ENCODE peak calls at places on chromosomes 12 and 14, in seven cellular contexts. One of them, this sample, is unnamed.
A peak's percentile ranks its signal among the peaks of the same experiment; 100 is the strongest.

GRCh38 chr14:54226558-54226957 is 170.2 kb upstream of the CDKN3 start:
- DNase-seq in right lobe of liver: no peak
- DNase-seq in psoas muscle: no peak
- DNase-seq in neuronal stem cell: no peak
- DNase-seq in IMR-90: no peak
- DNase-seq in neural progenitor cell: no peak
- DNase-seq in astrocyte: no peak
- DNase-seq in this sample: no peak

GRCh38 chr14:105941226-105942166 is 415.1 kb downstream of the TMEM121 start:
- DNase-seq in right lobe of liver: no peak
- DNase-seq in psoas muscle: no peak
- DNase-seq in neuronal stem cell: no peak
- DNase-seq in IMR-90: no peak
- DNase-seq in neural progenitor cell: no peak
- DNase-seq in astrocyte: no peak
- DNase-seq in this sample: no peak

GRCh38 chr14:88864198-88864597 is 39.7 kb downstream of the TTC8 start:
- DNase-seq in right lobe of liver: no peak
- DNase-seq in psoas muscle: no peak
- DNase-seq in neuronal stem cell: no peak
- DNase-seq in IMR-90: no peak
- DNase-seq in neural progenitor cell: no peak
- DNase-seq in astrocyte: no peak
- DNase-seq in this sample: no peak

GRCh38 chr12:62785941-62786559 is 148.9 kb downstream of the PPM1H start:
- DNase-seq in right lobe of liver: peak; percentile 42
- DNase-seq in psoas muscle: peak; percentile 43
- DNase-seq in neuronal stem cell: no peak
- DNase-seq in IMR-90: peak; percentile 93
- DNase-seq in neural progenitor cell: no peak
- DNase-seq in astrocyte: peak; percentile 99
- DNase-seq in this sample: no peak

GRCh38 chr12:75390156-75390898 is 562 bp upstream of the GLIPR1L2 start:
- DNase-seq in right lobe of liver: no peak
- DNase-seq in psoas muscle: no peak
- DNase-seq in neuronal stem cell: no peak
- DNase-seq in IMR-90: no peak
- DNase-seq in neural progenitor cell: no peak
- DNase-seq in astrocyte: no peak
- DNase-seq in this sample: no peak

GRCh38 chr12:28374556-28374955 is 184.3 kb downstream of the CCDC91 start:
- DNase-seq in right lobe of liver: no peak
- DNase-seq in psoas muscle: no peak
- DNase-seq in neuronal stem cell: no peak
- DNase-seq in IMR-90: peak; percentile 74
- DNase-seq in neural progenitor cell: no peak
- DNase-seq in astrocyte: peak; percentile 60
- DNase-seq in this sample: no peak

GRCh38 chr12:44616385-44616784 is 259.7 kb downstream of the NELL2 start:
- DNase-seq in right lobe of liver: no peak
- DNase-seq in psoas muscle: no peak
- DNase-seq in neuronal stem cell: no peak
- DNase-seq in IMR-90: peak; percentile 18
- DNase-seq in neural progenitor cell: no peak
- DNase-seq in astrocyte: no peak
- DNase-seq in this sample: no peak

GRCh38 chr12:46523446-46523845 is 150.9 kb upstream of the SLC38A2 start:
- DNase-seq in right lobe of liver: no peak
- DNase-seq in psoas muscle: no peak
- DNase-seq in neuronal stem cell: no peak
- DNase-seq in IMR-90: peak; percentile 40
- DNase-seq in neural progenitor cell: peak; percentile 26
- DNase-seq in astrocyte: no peak
- DNase-seq in this sample: no peak

GRCh38 chr14:99234982-99235491 is 37.0 kb downstream of the BCL11B start:
- DNase-seq in right lobe of liver: no peak
- DNase-seq in psoas muscle: no peak
- DNase-seq in neuronal stem cell: peak; percentile 57
- DNase-seq in IMR-90: no peak
- DNase-seq in neural progenitor cell: peak; percentile 90
- DNase-seq in astrocyte: peak; percentile 28
- DNase-seq in this sample: no peak

GRCh38 chr12:3747543-3747942 is 5.4 kb downstream of the CRACR2A start:
- DNase-seq in right lobe of liver: no peak
- DNase-seq in psoas muscle: no peak
- DNase-seq in neuronal stem cell: no peak
- DNase-seq in IMR-90: no peak
- DNase-seq in neural progenitor cell: no peak
- DNase-seq in astrocyte: no peak
- DNase-seq in this sample: no peak

GRCh38 chr14:68084256-68084655 is 264.7 kb downstream of the RAD51B start:
- DNase-seq in right lobe of liver: no peak
- DNase-seq in psoas muscle: no peak
- DNase-seq in neuronal stem cell: no peak
- DNase-seq in IMR-90: peak; percentile 45
- DNase-seq in neural progenitor cell: peak; percentile 47
- DNase-seq in astrocyte: no peak
- DNase-seq in this sample: no peak

GRCh38 chr14:96263347-96264199 is 7.6 kb downstream of the BDKRB1 start:
- DNase-seq in right lobe of liver: no peak
- DNase-seq in psoas muscle: no peak
- DNase-seq in neuronal stem cell: no peak
- DNase-seq in IMR-90: peak; percentile 31
- DNase-seq in neural progenitor cell: no peak
- DNase-seq in astrocyte: no peak
- DNase-seq in this sample: no peak

GRCh38 chr12:128408669-128409068 is 141.7 kb downstream of the TMEM132C start:
- DNase-seq in right lobe of liver: no peak
- DNase-seq in psoas muscle: no peak
- DNase-seq in neuronal stem cell: no peak
- DNase-seq in IMR-90: no peak
- DNase-seq in neural progenitor cell: peak; percentile 60
- DNase-seq in astrocyte: no peak
- DNase-seq in this sample: no peak

GRCh38 chr12:4271433-4272013 is 2.0 kb upstream of the CCND2 start:
- DNase-seq in right lobe of liver: no peak
- DNase-seq in psoas muscle: no peak
- DNase-seq in neuronal stem cell: no peak
- DNase-seq in IMR-90: no peak
- DNase-seq in neural progenitor cell: peak; percentile 73
- DNase-seq in astrocyte: no peak
- DNase-seq in this sample: no peak

GRCh38 chr12:22413592-22413991 is 79.1 kb upstream of the ST8SIA1 start:
- DNase-seq in right lobe of liver: no peak
- DNase-seq in psoas muscle: no peak
- DNase-seq in neuronal stem cell: no peak
- DNase-seq in IMR-90: no peak
- DNase-seq in neural progenitor cell: no peak
- DNase-seq in astrocyte: no peak
- DNase-seq in this sample: no peak

GRCh38 chr12:22410497-22410896 is 76.0 kb upstream of the ST8SIA1 start:
- DNase-seq in right lobe of liver: no peak
- DNase-seq in psoas muscle: no peak
- DNase-seq in neuronal stem cell: no peak
- DNase-seq in IMR-90: no peak
- DNase-seq in neural progenitor cell: no peak
- DNase-seq in astrocyte: no peak
- DNase-seq in this sample: no peak

GRCh38 chr12:22415342-22416309 is 81.1 kb upstream of the ST8SIA1 start:
- DNase-seq in right lobe of liver: no peak
- DNase-seq in psoas muscle: no peak
- DNase-seq in neuronal stem cell: no peak
- DNase-seq in IMR-90: no peak
- DNase-seq in neural progenitor cell: no peak
- DNase-seq in astrocyte: peak; percentile 85
- DNase-seq in this sample: no peak

GRCh38 chr12:22414742-22415141 is 80.2 kb upstream of the ST8SIA1 start:
- DNase-seq in right lobe of liver: no peak
- DNase-seq in psoas muscle: no peak
- DNase-seq in neuronal stem cell: no peak
- DNase-seq in IMR-90: no peak
- DNase-seq in neural progenitor cell: no peak
- DNase-seq in astrocyte: no peak
- DNase-seq in this sample: no peak

DNA sequence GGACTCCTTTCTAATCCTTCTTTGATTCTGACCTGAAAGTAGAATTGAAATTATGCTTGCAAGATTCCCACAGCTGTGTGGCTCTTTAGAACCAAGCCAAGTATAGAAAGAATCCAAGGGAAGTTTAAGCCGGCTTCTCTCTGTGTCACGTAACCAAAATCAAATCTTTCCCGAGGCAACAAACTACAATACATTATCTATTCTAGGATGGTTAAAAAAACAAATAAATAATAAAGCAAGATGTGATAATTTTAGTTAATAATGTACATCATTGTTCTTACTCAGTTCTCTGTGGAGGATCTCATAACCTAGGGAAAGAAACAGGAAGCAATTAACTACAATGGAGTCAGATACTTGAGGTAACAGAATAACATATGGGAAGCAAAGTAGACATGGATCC is 78.1 kb upstream of the ST8SIA1 start:
- DNase-seq in right lobe of liver: no peak
- DNase-seq in psoas muscle: no peak
- DNase-seq in neuronal stem cell: no peak
- DNase-seq in IMR-90: no peak
- DNase-seq in neural progenitor cell: no peak
- DNase-seq in astrocyte: no peak
- DNase-seq in this sample: no peak
- H3K4me1 ChIP-seq in right lobe of liver: no peaks in the 10 kb centered on the region
- H3K4me1 ChIP-seq in psoas muscle: peaks cover 6% of the 10 kb centered on the region
- H3K4me1 ChIP-seq in neuronal stem cell: no peaks in the 10 kb centered on the region
- H3K4me1 ChIP-seq in IMR-90: no peaks in the 10 kb centered on the region
- H3K4me1 ChIP-seq in neural progenitor cell: no peaks in the 10 kb centered on the region
- H3K4me1 ChIP-seq in astrocyte: no peaks in the 10 kb centered on the region
- H3K4me1 ChIP-seq in this sample: no peaks in the 10 kb centered on the region

GRCh38 chr12:22333751-22334695 is 484 bp downstream of the ST8SIA1 start:
- DNase-seq in right lobe of liver: no peak
- DNase-seq in psoas muscle: peak; percentile 18
- DNase-seq in neuronal stem cell: peak; percentile 12
- DNase-seq in IMR-90: no peak
- DNase-seq in neural progenitor cell: peak; percentile 41
- DNase-seq in astrocyte: no peak
- DNase-seq in this sample: peak; percentile 5
- H3K4me3 ChIP-seq in right lobe of liver: peak overlapping the region; percentile 42
- H3K4me3 ChIP-seq in psoas muscle: peak overlapping the region; percentile 67
- H3K4me3 ChIP-seq in neuronal stem cell: peak overlapping the region; percentile 89
- H3K4me3 ChIP-seq in IMR-90: peak overlapping the region; percentile 49
- H3K4me3 ChIP-seq in neural progenitor cell: peak overlapping the region; percentile 72
- H3K4me3 ChIP-seq in astrocyte: peak overlapping the region; percentile 48
- H3K4me3 ChIP-seq in this sample: peak overlapping the region; percentile 41

GRCh38 chr12:48001426-48002178 is 2.7 kb downstream of the COL2A1 start:
- DNase-seq in right lobe of liver: peak; percentile 37
- DNase-seq in psoas muscle: peak; percentile 55
- DNase-seq in neuronal stem cell: peak; percentile 74
- DNase-seq in IMR-90: no peak
- DNase-seq in neural progenitor cell: peak; percentile 90
- DNase-seq in astrocyte: peak; percentile 25
- DNase-seq in this sample: peak; percentile 15
- H3K27ac ChIP-seq in right lobe of liver: no peak overlapping the region
- H3K27ac ChIP-seq in psoas muscle: no peak overlapping the region
- H3K27ac ChIP-seq in neuronal stem cell: peak overlapping the region; percentile 81
- H3K27ac ChIP-seq in IMR-90: no peak overlapping the region
- H3K27ac ChIP-seq in neural progenitor cell: no peak overlapping the region
- H3K27ac ChIP-seq in astrocyte: no peak overlapping the region
- H3K27ac ChIP-seq in this sample: no peak overlapping the region

DNA sequence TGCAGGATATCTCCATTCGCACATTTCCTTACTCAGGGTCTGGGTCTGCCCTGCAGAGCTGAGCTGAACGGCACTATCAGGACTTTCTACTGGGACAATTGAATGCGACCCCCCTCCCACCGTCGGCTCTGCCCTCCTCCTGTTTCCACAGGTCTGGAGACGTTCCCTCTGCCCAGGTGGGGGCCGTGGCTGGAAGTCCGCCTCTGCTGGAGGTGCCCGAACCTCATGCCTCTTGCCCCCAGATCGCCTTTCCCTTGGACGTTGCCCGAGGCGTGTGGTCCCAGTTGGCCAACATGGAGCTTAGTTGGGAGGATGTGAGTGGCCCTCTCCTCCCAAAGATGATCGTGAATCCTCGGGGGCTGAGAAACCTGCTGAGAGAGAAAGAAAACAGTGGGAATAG is 21.2 kb upstream of the KLC1 start:
- DNase-seq in right lobe of liver: no peak
- DNase-seq in psoas muscle: no peak
- DNase-seq in neuronal stem cell: no peak
- DNase-seq in IMR-90: no peak
- DNase-seq in neural progenitor cell: no peak
- DNase-seq in astrocyte: no peak
- DNase-seq in this sample: no peak
- H3K4me1 ChIP-seq in right lobe of liver: no peaks in the 10 kb centered on the region
- H3K4me1 ChIP-seq in psoas muscle: peaks cover 20% of the 10 kb centered on the region
- H3K4me1 ChIP-seq in neuronal stem cell: peaks cover 3% of the 10 kb centered on the region
- H3K4me1 ChIP-seq in IMR-90: peaks cover 9% of the 10 kb centered on the region
- H3K4me1 ChIP-seq in neural progenitor cell: peaks cover 4% of the 10 kb centered on the region
- H3K4me1 ChIP-seq in astrocyte: peaks cover 16% of the 10 kb centered on the region
- H3K4me1 ChIP-seq in this sample: peaks cover 21% of the 10 kb centered on the region

DNA sequence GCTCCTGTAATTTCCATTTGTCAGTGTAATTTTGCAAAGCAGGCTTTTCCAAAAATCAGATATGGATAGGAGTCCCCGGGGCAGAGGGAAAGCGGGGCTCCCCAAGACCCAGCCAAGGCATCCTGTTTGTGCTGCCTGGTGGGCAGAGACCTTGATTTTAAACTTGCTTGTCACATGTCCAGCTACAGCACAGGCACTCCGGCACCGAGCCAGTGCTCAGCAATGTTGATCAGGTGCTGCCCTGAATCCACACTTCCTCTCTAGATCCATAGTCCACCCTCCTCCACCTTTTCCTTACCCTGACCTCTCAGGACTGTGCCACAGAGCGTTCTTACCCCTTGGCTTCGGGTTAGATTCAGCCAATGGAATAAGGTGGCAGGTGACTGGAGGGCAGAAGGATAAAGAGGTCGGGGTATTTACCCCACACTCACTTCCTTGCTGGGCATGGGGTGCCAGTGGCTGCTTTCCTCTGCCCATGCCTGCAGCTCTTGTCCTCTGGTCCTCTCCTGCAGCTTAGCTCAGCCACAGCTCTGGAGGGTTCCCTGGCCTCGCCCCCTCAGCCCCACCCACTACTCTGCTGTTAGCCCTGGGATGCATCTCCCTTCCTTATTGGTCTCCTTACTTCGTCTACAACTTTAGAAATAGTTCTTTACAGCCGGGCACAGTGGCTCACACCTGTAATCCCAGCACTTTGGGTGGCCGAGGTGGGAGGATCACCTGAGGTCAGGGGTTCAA is 80.1 kb downstream of the IRF2BPL start:
- DNase-seq in right lobe of liver: peak; percentile 47
- DNase-seq in psoas muscle: no peak
- DNase-seq in neuronal stem cell: no peak
- DNase-seq in IMR-90: no peak
- DNase-seq in neural progenitor cell: no peak
- DNase-seq in astrocyte: no peak
- DNase-seq in this sample: no peak
- H3K4me3 ChIP-seq in right lobe of liver: no peak overlapping the region
- H3K4me3 ChIP-seq in psoas muscle: no peak overlapping the region
- H3K4me3 ChIP-seq in neuronal stem cell: no peak overlapping the region
- H3K4me3 ChIP-seq in IMR-90: no peak overlapping the region
- H3K4me3 ChIP-seq in neural progenitor cell: no peak overlapping the region
- H3K4me3 ChIP-seq in astrocyte: no peak overlapping the region
- H3K4me3 ChIP-seq in this sample: no peak overlapping the region

This sample was measured in naive thymus-derived CD4-positive, alpha-beta T cell.